ENCODE peak calls at places on chromosomes 16 and 17, in four cellular contexts. P is fibroblast of pulmonary artery, K is psoas muscle, W is heart left ventricle. D is an unnamed sample.
A peak's percentile ranks its signal among the peaks of the same experiment; 100 is the strongest.

GRCh38 chr16:22763655-22764054 is 50.3 kb upstream of the HS3ST2 start:
- DNase-seq in P (no peak), K (no peak), W (no peak), D (no peak)

GRCh38 chr16:17334096-17334495 is 136.7 kb downstream of the XYLT1 start:
- DNase-seq in P (peak; percentile 40), K (no peak), W (no peak), D (peak; percentile 85)

GRCh38 chr17:3966720-3967363 is 2.6 kb upstream of the ATP2A3 start:
- DNase-seq in W (no peak), K (no peak), P (no peak), D (no peak)

GRCh38 chr16:77951788-77952187 is 70.6 kb upstream of the CLEC3A start:
- DNase-seq in P (no peak), W (no peak), K (no peak), D (no peak)

GRCh38 chr16:47574091-47575054 is 113.2 kb downstream of the PHKB start:
- DNase-seq in K (no peak), W (no peak), P (peak; percentile 50), D (peak; percentile 45)

GRCh38 chr17:3594056-3594810 is 15.0 kb downstream of the TRPV1 start:
- DNase-seq in W (peak; percentile 42), P (peak; percentile 62), K (no peak), D (peak; percentile 34)

GRCh38 chr17:62898239-62898864 is 67.7 kb upstream of the TANC2 start:
- DNase-seq in K (no peak), P (peak; percentile 60), W (no peak), D (peak; percentile 33)

GRCh38 chr17:48617515-48618365 is 2.6 kb upstream of the HOXB8 start:
- DNase-seq in K (no peak), W (no peak), P (no peak), D (no peak)

GRCh38 chr17:34703533-34703932 is 124.2 kb downstream of the TMEM132E start:
- DNase-seq in W (peak; percentile 41), K (no peak), P (peak; percentile 54), D (peak; percentile 17)

GRCh38 chr16:66603537-66604375 is 748 bp upstream of the CMTM3 start:
- DNase-seq in K (peak; percentile 78), P (peak; percentile 66), W (peak; percentile 77), D (peak; percentile 66)

GRCh38 chr17:45836047-45837044 is 8.3 kb upstream of the SPPL2C start:
- DNase-seq in P (no peak), W (no peak), K (no peak), D (no peak)

GRCh38 chr16:29710227-29711219 is 31.5 kb downstream of the QPRT start:
- DNase-seq in P (peak; percentile 77), K (no peak), W (no peak), D (peak; percentile 69)

GRCh38 chr17:83055911-83056582 is 23.4 kb upstream of the METRNL start:
- DNase-seq in W (peak; percentile 55), P (peak; percentile 56), K (peak; percentile 60), D (peak; percentile 78)

GRCh38 chr16:53817117-53817516 is 113.2 kb downstream of the FTO start:
- DNase-seq in W (no peak), P (peak; percentile 95), K (no peak), D (peak; percentile 96)

GRCh38 chr16:64590516-64590915 is 531.3 kb downstream of the CDH11 start:
- DNase-seq in W (no peak), K (no peak), P (peak; percentile 22), D (peak; percentile 54)

GRCh38 chr17:16381496-16381820 is 567 bp downstream of the UBB start:
- DNase-seq in W (no peak), P (peak; percentile 46), K (no peak), D (peak; percentile 34)

GRCh38 chr16:67652578-67653130 is 7.4 kb downstream of the ACD start:
- DNase-seq in P (no peak), K (no peak), W (no peak), D (no peak)

GRCh38 chr17:68197091-68197996 is 50.5 kb upstream of the AMZ2 start:
- DNase-seq in W (no peak), P (no peak), K (peak; percentile 70), D (no peak)

GRCh38 chr17:66372182-66372581 is 69.8 kb downstream of the PRKCA start:
- DNase-seq in P (no peak), W (no peak), K (no peak), D (no peak)

GRCh38 chr16:3857189-3858013 is 23.1 kb downstream of the CREBBP start:
- DNase-seq in W (no peak), K (no peak), P (peak; percentile 90), D (peak; percentile 78)

GRCh38 chr17:4198995-4199394 is 56.0 kb downstream of the CYB5D2 start:
- DNase-seq in P (no peak), W (no peak), K (no peak), D (no peak)

GRCh38 chr17:45290269-45290765 is 26.5 kb downstream of the MAP3K14 start:
- DNase-seq in P (no peak), K (peak; percentile 37), W (no peak), D (no peak)

GRCh38 chr16:52584354-52584840 is 37.5 kb upstream of the TOX3 start:
- DNase-seq in P (no peak), W (no peak), K (no peak), D (no peak)

GRCh38 chr16:81758376-81758775 is 20.7 kb upstream of the PLCG2 start:
- DNase-seq in K (no peak), P (peak; percentile 19), W (no peak), D (no peak)

GRCh38 chr16:67177743-67178699 is 5.7 kb downstream of the MATCAP1 start:
- DNase-seq in P (peak; percentile 59), W (peak; percentile 70), K (peak; percentile 81), D (peak; percentile 51)

GRCh38 chr17:43389022-43389947 is 9.5 kb upstream of the ARL4D start:
- DNase-seq in K (peak; percentile 92), W (peak; percentile 90), P (peak; percentile 85), D (peak; percentile 84)

GRCh38 chr16:22353188-22353919 is 21.1 kb downstream of the CDR2 start:
- DNase-seq in K (no peak), P (peak; percentile 80), W (no peak), D (peak; percentile 89)

GRCh38 chr17:45032150-45032493 is 19.3 kb downstream of the DCAKD start:
- DNase-seq in K (no peak), W (no peak), P (no peak), D (no peak)

GRCh38 chr16:89711601-89712475 is 8.9 kb downstream of the VPS9D1 start:
- DNase-seq in K (no peak), W (peak; percentile 40), P (peak; percentile 66), D (no peak)

GRCh38 chr16:8677481-8677880 is 3.1 kb downstream of the ABAT start:
- DNase-seq in W (no peak), K (no peak), P (no peak), D (peak; percentile 29)

GRCh38 chr17:81034168-81034777 is 678 bp upstream of the BAIAP2 start:
- DNase-seq in K (no peak), W (no peak), P (no peak), D (no peak)

GRCh38 chr16:7289299-7289698 is 43.3 kb upstream of the RBFOX1 start:
- DNase-seq in W (no peak), K (no peak), P (no peak), D (no peak)

GRCh38 chr17:45227631-45228120 is 6.0 kb downstream of the FMNL1 start:
- DNase-seq in P (no peak), K (peak; percentile 50), W (peak; percentile 32), D (no peak)

GRCh38 chr17:44736551-44737240 is 22.1 kb upstream of the ADAM11 start:
- DNase-seq in W (no peak), P (no peak), K (no peak), D (no peak)

GRCh38 chr16:15899538-15900100 is 11.2 kb upstream of the CEP20 start:
- DNase-seq in P (peak; percentile 54), W (no peak), K (no peak), D (peak; percentile 84)

GRCh38 chr17:78828470-78829185 is 12.0 kb downstream of the USP36 start:
- DNase-seq in P (peak; percentile 59), K (peak; percentile 22), W (no peak), D (peak; percentile 48)
- TF ChIP-seq CTCF in P (peak; percentile 56), K (no peak), W (no peak), D (peak; percentile 53)

DNA sequence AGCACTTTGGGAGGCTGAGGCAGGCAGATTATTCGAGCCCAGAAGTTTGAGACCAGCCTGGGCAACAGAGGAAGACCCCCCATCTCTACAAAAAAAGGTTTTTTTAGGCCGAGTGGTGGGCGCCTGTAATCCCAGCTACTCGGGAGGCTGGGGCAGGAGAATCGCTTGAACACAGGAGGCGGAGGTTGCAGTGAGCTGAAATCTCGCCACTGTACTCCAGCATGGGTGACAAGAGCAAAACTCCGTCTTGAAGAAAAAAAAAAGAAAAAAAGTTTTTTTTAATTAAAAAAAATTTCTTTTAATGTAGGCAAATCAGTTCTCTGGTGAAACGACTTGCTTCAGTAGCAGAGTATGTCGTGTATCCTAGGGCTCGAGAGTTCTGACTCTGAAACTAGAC is 10.9 kb downstream of the HSD3B7 start:
- DNase-seq in K (no peak), P (no peak), W (no peak), D (no peak)
- H3K4me3 ChIP-seq in K (no peak overlapping the region), P (no peak overlapping the region), W (no peak overlapping the region), D (no peak overlapping the region)

DNA sequence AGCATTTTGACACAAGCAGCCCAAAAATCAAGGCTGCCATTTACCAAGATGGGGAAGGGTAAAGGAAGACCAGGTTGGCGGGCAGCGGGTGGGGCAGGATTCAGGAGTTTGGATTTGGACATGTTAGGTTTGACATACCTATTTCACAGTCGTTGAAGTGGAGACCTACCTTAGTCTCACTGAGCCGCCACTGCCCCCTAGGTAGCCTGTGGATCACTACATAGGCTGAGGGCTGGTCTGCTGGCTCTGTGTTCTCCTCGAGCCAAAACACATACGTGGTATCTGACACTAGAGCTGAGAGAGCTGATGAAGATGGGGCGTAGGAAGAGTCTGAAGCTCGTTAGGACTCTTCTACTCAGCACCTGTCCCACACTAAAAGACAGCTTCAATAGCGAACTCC is 115.1 kb downstream of the HIC1 start:
- DNase-seq in K (no peak), W (no peak), P (no peak), D (no peak)
- TF ChIP-seq CTCF in K (no peak), W (no peak), P (peak; percentile 4), D (no peak)

DNA sequence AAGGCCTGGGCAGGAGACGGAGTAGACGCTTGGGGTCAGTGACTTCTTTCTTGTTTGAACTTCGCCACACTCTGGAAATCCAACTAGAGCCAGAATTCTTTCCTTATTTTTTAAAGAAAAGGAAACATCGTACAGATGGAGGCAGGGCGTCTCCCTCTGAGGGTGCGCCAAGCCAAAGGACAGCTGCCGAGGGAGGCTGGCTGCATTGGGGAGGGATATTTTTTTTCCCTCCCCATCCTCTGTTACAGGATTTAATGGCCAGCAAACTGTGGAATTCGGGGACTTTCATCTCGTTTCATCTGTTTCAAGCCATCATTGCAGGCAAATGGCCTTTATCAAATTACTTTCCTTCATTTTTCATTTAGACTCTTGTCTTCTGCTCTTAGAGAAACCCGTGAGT is 15.9 kb downstream of the CDK5R1 start:
- DNase-seq in P (no peak), K (no peak), W (no peak), D (no peak)
- H3K4me3 ChIP-seq in P (no peak overlapping the region), K (no peak overlapping the region), W (no peak overlapping the region), D (no peak overlapping the region)